ENCODE peak calls at places on chromosome 20, in ten cellular contexts. W is sigmoid colon; S is activated T-cell treated with anti-CD3 and anti-CD28 coated beads for 1 hour; M is NB4; P is T-helper 2 cell; Q is upper lobe of right lung; C is bronchial epithelial cell; J is M059J; L is stimulated activated CD4-positive, alpha-beta T cell treated with anti-CD3 and anti-CD28 coated beads, Interleukin-1b, Interleukin-23, amount 100 ng/mL, for 24 hours; D is psoas muscle. A is an unnamed sample.

GRCh38 chr20:1319462-1319861 is 9.5 kb downstream of the SDCBP2 start:
- DNase-seq in W (no peak), S (no peak), M (no peak), P (no peak), Q (no peak), C (no peak), J (no peak), L (no peak), D (no peak), A (no peak)

GRCh38 chr20:18533491-18533890 is 25.8 kb downstream of the SEC23B start:
- DNase-seq in W (no peak), S (no peak), M (no peak), P (no peak), Q (no peak), C (no peak), J (peak; percentile 41), L (no peak), D (no peak), A (no peak)

GRCh38 chr20:64056639-64056888 is 6.4 kb upstream of the TCEA2 start:
- DNase-seq in W (no peak), S (no peak), M (no peak), P (no peak), Q (no peak), C (no peak), J (no peak), L (no peak), D (no peak), A (no peak)

GRCh38 chr20:4043329-4043728 is 28.0 kb upstream of the RNF24 start:
- DNase-seq in W (no peak), S (no peak), M (no peak), P (no peak), Q (no peak), C (no peak), J (no peak), L (no peak), D (no peak), A (no peak)

GRCh38 chr20:56896447-56896846 is 267.3 kb downstream of the TFAP2C start:
- DNase-seq in W (no peak), S (no peak), M (no peak), P (no peak), Q (no peak), C (no peak), J (no peak), L (no peak), D (no peak), A (no peak)

GRCh38 chr20:33883164-33883563 is 72.0 kb downstream of the CHMP4B start:
- DNase-seq in W (no peak), S (no peak), M (no peak), P (no peak), Q (no peak), C (no peak), J (no peak), L (no peak), D (no peak), A (no peak)

GRCh38 chr20:46088409-46089075 is 1.2 kb downstream of the NCOA5 start:
- DNase-seq in W (no peak), S (no peak), M (peak; percentile 46), P (no peak), Q (no peak), C (peak; percentile 30), J (peak; percentile 77), L (no peak), D (no peak), A (no peak)

GRCh38 chr20:12153616-12154015 is 235.9 kb downstream of the BTBD3 start:
- DNase-seq in W (no peak), S (no peak), M (no peak), P (no peak), Q (no peak), C (no peak), J (peak; percentile 100), L (no peak), D (no peak), A (no peak)

GRCh38 chr20:18041462-18041861 is 16.3 kb downstream of the OVOL2 start:
- DNase-seq in W (no peak), S (no peak), M (no peak), P (no peak), Q (no peak), C (no peak), J (no peak), L (no peak), D (no peak), A (no peak)

GRCh38 chr20:35617397-35618031 is 1.9 kb downstream of the SPAG4 start:
- DNase-seq in W (peak; percentile 84), S (no peak), M (peak; percentile 96), P (peak; percentile 19), Q (peak; percentile 72), C (peak; percentile 68), J (peak; percentile 99), L (no peak), D (peak; percentile 51), A (no peak)

GRCh38 chr20:63574156-63574828 is at the start of gene HELZ2:
- DNase-seq in W (peak; percentile 90), S (peak; percentile 59), M (peak; percentile 76), P (peak; percentile 68), Q (peak; percentile 89), C (peak; percentile 20), J (peak; percentile 78), L (peak; percentile 27), D (peak; percentile 74), A (no peak)

GRCh38 chr20:34705383-34706021 is 1.4 kb downstream of the TP53INP2 start:
- DNase-seq in W (no peak), S (no peak), M (peak; percentile 60), P (no peak), Q (no peak), C (peak; percentile 65), J (peak; percentile 91), L (no peak), D (no peak), A (no peak)

GRCh38 chr20:21505810-21506530 is 7.9 kb downstream of the NKX2-2 start:
- DNase-seq in W (no peak), S (peak; percentile 54), M (peak; percentile 35), P (peak; percentile 60), Q (peak; percentile 75), C (no peak), J (peak; percentile 64), L (peak; percentile 60), D (no peak), A (no peak)

GRCh38 chr20:51493346-51493791 is 49.1 kb downstream of the NFATC2 start:
- DNase-seq in W (no peak), S (no peak), M (no peak), P (peak; percentile 33), Q (no peak), C (no peak), J (no peak), L (no peak), D (no peak), A (no peak)

GRCh38 chr20:50378170-50379000 is 131.8 kb upstream of the PTPN1 start:
- DNase-seq in W (no peak), S (no peak), M (no peak), P (no peak), Q (no peak), C (no peak), J (peak; percentile 38), L (no peak), D (no peak), A (no peak)

GRCh38 chr20:57431539-57431835 is 40.3 kb downstream of the RBM38 start:
- DNase-seq in W (no peak), S (no peak), M (no peak), P (no peak), Q (no peak), C (no peak), J (no peak), L (no peak), D (no peak), A (no peak)

GRCh38 chr20:34861386-34862084 is 11.1 kb downstream of the GGT7 start:
- DNase-seq in W (no peak), S (no peak), M (peak; percentile 28), P (no peak), Q (peak; percentile 86), C (no peak), J (no peak), L (no peak), D (peak; percentile 63), A (no peak)

GRCh38 chr20:64113796-64114355 is 6.5 kb upstream of the NPBWR2 start:
- DNase-seq in W (peak; percentile 43), S (no peak), M (no peak), P (no peak), Q (peak; percentile 54), C (no peak), J (no peak), L (no peak), D (no peak), A (no peak)

GRCh38 chr20:36792422-36792821 is 18.9 kb upstream of the DSN1 start:
- DNase-seq in W (no peak), S (no peak), M (peak; percentile 49), P (no peak), Q (no peak), C (peak; percentile 60), J (peak; percentile 89), L (no peak), D (no peak), A (no peak)

GRCh38 chr20:36273414-36274247 is 32.5 kb upstream of the DLGAP4 start:
- DNase-seq in W (peak; percentile 34), S (no peak), M (peak; percentile 51), P (no peak), Q (no peak), C (peak; percentile 23), J (peak; percentile 56), L (no peak), D (no peak), A (no peak)

GRCh38 chr20:64036346-64037198 is 590 bp downstream of the C20orf204 start:
- DNase-seq in W (no peak), S (no peak), M (peak; percentile 49), P (no peak), Q (no peak), C (no peak), J (no peak), L (no peak), D (no peak), A (no peak)

GRCh38 chr20:39853664-39854063 is 835.4 kb downstream of the MAFB start:
- DNase-seq in W (no peak), S (no peak), M (no peak), P (no peak), Q (no peak), C (peak; percentile 70), J (peak; percentile 95), L (no peak), D (no peak), A (peak; percentile 11)

GRCh38 chr20:35615667-35616464 is at the start of gene SPAG4:
- DNase-seq in W (peak; percentile 99), S (peak; percentile 100), M (peak; percentile 100), P (peak; percentile 100), Q (peak; percentile 100), C (no peak), J (no peak), L (peak; percentile 100), D (peak; percentile 99), A (peak; percentile 98)

GRCh38 chr20:20217626-20218025 is 150.3 kb upstream of the INSM1 start:
- DNase-seq in W (no peak), S (no peak), M (no peak), P (no peak), Q (no peak), C (no peak), J (no peak), L (no peak), D (no peak), A (no peak)

GRCh38 chr20:8291873-8292272 is 159.8 kb downstream of the PLCB1 start:
- DNase-seq in W (no peak), S (no peak), M (no peak), P (no peak), Q (no peak), C (no peak), J (no peak), L (no peak), D (no peak), A (no peak)

GRCh38 chr20:48722737-48723191 is 105.0 kb downstream of the PREX1 start:
- DNase-seq in W (peak; percentile 63), S (no peak), M (no peak), P (no peak), Q (no peak), C (no peak), J (peak; percentile 49), L (no peak), D (no peak), A (no peak)